ENCODE peak calls at places on chromosomes 3 and 15, in eight cellular contexts. S, G, Y, V, J, U, E and W are unnamed samples.

GRCh38 chr15:69017978-69018377 is 3.5 kb downstream of the NOX5 start:
- DNase-seq in S (no peak), G (no peak), Y (no peak), V (no peak), J (no peak), U (peak; percentile 69), E (no peak), W (no peak)

GRCh38 chr3:16132926-16133325 is 41.6 kb upstream of the GALNT15 start:
- DNase-seq in S (no peak), G (peak; percentile 66), Y (no peak), V (no peak), J (no peak), U (peak; percentile 88), E (no peak), W (no peak)

GRCh38 chr15:93330862-93331544 is 242.0 kb upstream of the RGMA start:
- DNase-seq in S (no peak), G (no peak), Y (no peak), V (no peak), J (no peak), U (no peak), E (no peak), W (no peak)

GRCh38 chr3:16390581-16390980 is 122.9 kb downstream of the RFTN1 start:
- DNase-seq in S (no peak), G (no peak), Y (no peak), V (no peak), J (no peak), U (no peak), E (no peak), W (no peak)

GRCh38 chr3:124780356-124780755 is 50.1 kb downstream of the UMPS start:
- DNase-seq in S (no peak), G (peak; percentile 87), Y (no peak), V (no peak), J (no peak), U (peak; percentile 77), E (peak; percentile 62), W (peak; percentile 70)

GRCh38 chr3:134809412-134810051 is 14.5 kb downstream of the EPHB1 start:
- DNase-seq in S (no peak), G (no peak), Y (no peak), V (no peak), J (no peak), U (no peak), E (no peak), W (no peak)

GRCh38 chr3:132638721-132639120 is 20.9 kb downstream of the ACAD11 start:
- DNase-seq in S (no peak), G (no peak), Y (no peak), V (no peak), J (no peak), U (no peak), E (no peak), W (no peak)

GRCh38 chr3:132245547-132245946 is 71.7 kb upstream of the ACP3 start:
- DNase-seq in S (peak; percentile 48), G (no peak), Y (no peak), V (no peak), J (no peak), U (no peak), E (no peak), W (no peak)

GRCh38 chr15:73944161-73945099 is 18.2 kb downstream of the LOXL1 start:
- DNase-seq in S (no peak), G (peak; percentile 62), Y (no peak), V (peak; percentile 13), J (no peak), U (peak; percentile 69), E (no peak), W (no peak)

GRCh38 chr3:27633224-27633545 is 88.9 kb downstream of the EOMES start:
- DNase-seq in S (peak; percentile 63), G (no peak), Y (no peak), V (no peak), J (no peak), U (no peak), E (no peak), W (peak; percentile 58)

GRCh38 chr3:126439968-126440708 is 35.6 kb downstream of the ZXDC start:
- DNase-seq in S (no peak), G (no peak), Y (no peak), V (no peak), J (no peak), U (peak; percentile 42), E (no peak), W (no peak)

GRCh38 chr15:57183041-57183440 is 193.3 kb upstream of the CGNL1 start:
- DNase-seq in S (no peak), G (no peak), Y (no peak), V (no peak), J (no peak), U (no peak), E (no peak), W (no peak)

GRCh38 chr3:58074997-58075396 is 66.8 kb downstream of the FLNB start:
- DNase-seq in S (no peak), G (no peak), Y (no peak), V (no peak), J (no peak), U (no peak), E (no peak), W (no peak)

GRCh38 chr15:74203914-74204431 is 1.4 kb upstream of the STRA6 start:
- DNase-seq in S (no peak), G (peak; percentile 54), Y (no peak), V (no peak), J (no peak), U (no peak), E (peak; percentile 74), W (peak; percentile 73)

GRCh38 chr3:27093771-27094170 is 275.4 kb downstream of the NEK10 start:
- DNase-seq in S (no peak), G (no peak), Y (no peak), V (no peak), J (no peak), U (no peak), E (no peak), W (no peak)